ENCODE peak calls at places on chromosomes 16 and 17, in nine cellular contexts. D is breast epithelium; O is cardiac muscle cell; K is CD8-positive, alpha-beta T cell; J is lung; S is pancreas; Q is astrocyte of the spinal cord; T is CD4-positive, CD25-positive, alpha-beta regulatory T cell; E is H1. C is an unnamed sample.

GRCh38 chr16:525520-526180 is 1.9 kb upstream of the CAPN15 start:
- DNase-seq in K (peak; percentile 57), O (peak; percentile 68), J (no peak), T (no peak), S (no peak), D (peak; percentile 35), Q (peak; percentile 83), E (no peak), C (peak; percentile 15)

GRCh38 chr16:26911436-26911835 is 155.3 kb upstream of the C16orf82 start:
- DNase-seq in S (no peak), D (no peak), J (no peak), O (no peak), T (no peak), K (no peak), E (no peak), Q (peak; percentile 9), C (no peak)

GRCh38 chr17:13727441-13728171 is 125.9 kb upstream of the HS3ST3A1 start:
- DNase-seq in K (no peak), T (no peak), D (no peak), E (no peak), Q (peak; percentile 50), J (no peak), O (peak; percentile 75), S (no peak), C (no peak)

GRCh38 chr16:90077240-90077756 is at the start of gene PRDM7:
- DNase-seq in T (peak; percentile 88), S (peak; percentile 94), J (peak; percentile 98), O (peak; percentile 99), K (peak; percentile 97), E (peak; percentile 99), Q (peak; percentile 95), D (peak; percentile 98), C (peak; percentile 94)

GRCh38 chr17:48551601-48552452 is 6.9 kb upstream of the HOXB2 start:
- DNase-seq in D (no peak), J (no peak), S (no peak), E (no peak), K (no peak), O (no peak), T (no peak), Q (peak; percentile 56), C (no peak)

GRCh38 chr17:20896153-20896649 is 146.6 kb downstream of the USP22 start:
- DNase-seq in S (peak; percentile 76), D (no peak), O (peak; percentile 40), Q (peak; percentile 4), K (peak; percentile 51), E (no peak), T (peak; percentile 3), J (peak; percentile 51), C (peak; percentile 18)

GRCh38 chr17:37791985-37792384 is 47.1 kb upstream of the HNF1B start:
- DNase-seq in J (no peak), D (no peak), E (no peak), T (no peak), K (no peak), Q (no peak), O (no peak), S (no peak), C (no peak)

GRCh38 chr16:81623365-81624102 is 155.6 kb upstream of the PLCG2 start:
- DNase-seq in Q (peak; percentile 67), K (peak; percentile 79), J (no peak), E (no peak), O (peak; percentile 65), T (peak; percentile 40), D (no peak), S (no peak), C (peak; percentile 45)

GRCh38 chr17:4898927-4899326 is 409 bp upstream of the C17orf107 start:
- DNase-seq in D (no peak), O (no peak), Q (no peak), K (no peak), E (no peak), S (no peak), T (no peak), J (no peak), C (no peak)

GRCh38 chr17:51197754-51198153 is 31.5 kb downstream of the NME2 start:
- DNase-seq in J (no peak), D (no peak), T (no peak), Q (no peak), O (no peak), S (no peak), E (no peak), K (no peak), C (no peak)

GRCh38 chr17:68526548-68526947 is 14.3 kb downstream of the PRKAR1A start:
- DNase-seq in D (no peak), S (no peak), Q (no peak), O (no peak), K (no peak), J (peak; percentile 63), T (no peak), E (no peak), C (no peak)

GRCh38 chr17:48023408-48024148 is 14.0 kb downstream of the COPZ2 start:
- DNase-seq in O (peak; percentile 65), Q (peak; percentile 59), J (peak; percentile 84), S (peak; percentile 96), E (peak; percentile 93), K (peak; percentile 66), T (peak; percentile 24), D (peak; percentile 75), C (peak; percentile 27)

GRCh38 chr17:82632461-82632860 is 15.8 kb downstream of the WDR45B start:
- DNase-seq in J (no peak), O (no peak), Q (no peak), K (no peak), E (no peak), D (no peak), S (no peak), T (no peak), C (no peak)

DNA sequence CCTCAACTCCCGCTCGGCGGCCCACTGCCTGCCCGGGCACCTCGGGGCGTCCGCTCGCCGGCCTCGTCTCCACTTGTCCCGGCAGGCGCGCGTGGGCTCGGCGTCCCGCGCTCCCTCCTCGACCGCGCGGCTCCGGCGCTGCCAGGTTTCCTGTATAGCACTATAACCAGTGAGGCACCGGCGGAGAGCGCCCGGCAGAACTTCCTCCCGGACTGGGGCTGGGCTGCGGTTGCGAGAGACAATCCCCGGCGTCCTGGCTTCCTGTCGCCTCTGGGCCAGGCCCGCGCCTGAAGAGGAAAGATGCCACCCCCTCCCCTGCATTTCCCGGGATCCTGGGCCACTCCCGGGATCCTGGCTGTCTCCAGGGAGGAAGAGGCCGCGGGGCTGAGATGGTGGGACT is 119.3 kb upstream of the SMURF2 start:
- DNase-seq in D (peak; percentile 52), E (peak; percentile 73), O (peak; percentile 36), K (peak; percentile 69), S (peak; percentile 76), T (peak; percentile 18), J (peak; percentile 79), Q (no peak), C (peak; percentile 46)
- H3K4me3 ChIP-seq in D (peak overlapping the region; percentile 57), E (peak overlapping the region; percentile 68), O (peak overlapping the region; percentile 28), K (no peak overlapping the region), S (no peak overlapping the region), T (no peak overlapping the region), J (peak overlapping the region; percentile 68), Q (no peak overlapping the region), C (no peak overlapping the region)

DNA sequence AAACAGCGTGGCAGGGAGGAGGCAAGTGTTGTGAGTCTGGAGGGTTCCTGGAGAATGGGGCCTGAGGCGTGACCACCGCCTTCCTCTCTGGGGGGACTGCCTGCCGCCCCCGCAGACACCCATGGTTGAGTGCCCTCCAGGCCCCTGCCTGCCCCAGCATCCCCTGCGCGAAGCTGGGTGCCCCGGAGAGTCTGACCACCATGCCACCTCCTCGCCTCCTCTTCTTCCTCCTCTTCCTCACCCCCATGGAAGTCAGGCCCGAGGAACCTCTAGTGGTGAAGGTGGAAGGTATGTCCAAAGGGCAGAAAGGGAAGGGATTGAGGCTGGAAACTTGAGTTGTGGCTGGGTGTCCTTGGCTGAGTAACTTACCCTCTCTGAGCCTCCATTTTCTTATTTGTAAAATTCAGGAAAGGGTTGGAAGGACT is at the start of gene CD19:
- DNase-seq in D (no peak), T (no peak), J (no peak), S (no peak), O (no peak), Q (no peak), E (no peak), K (no peak), C (no peak)
- H3K4me3 ChIP-seq in D (no peak within 1 kb of the TSS), T (no peak within 1 kb of the TSS), J (no peak within 1 kb of the TSS), S (no peak within 1 kb of the TSS), O (no peak within 1 kb of the TSS), Q (no peak within 1 kb of the TSS), E (no peak within 1 kb of the TSS), K (no peak within 1 kb of the TSS), C (no peak within 1 kb of the TSS)

DNA sequence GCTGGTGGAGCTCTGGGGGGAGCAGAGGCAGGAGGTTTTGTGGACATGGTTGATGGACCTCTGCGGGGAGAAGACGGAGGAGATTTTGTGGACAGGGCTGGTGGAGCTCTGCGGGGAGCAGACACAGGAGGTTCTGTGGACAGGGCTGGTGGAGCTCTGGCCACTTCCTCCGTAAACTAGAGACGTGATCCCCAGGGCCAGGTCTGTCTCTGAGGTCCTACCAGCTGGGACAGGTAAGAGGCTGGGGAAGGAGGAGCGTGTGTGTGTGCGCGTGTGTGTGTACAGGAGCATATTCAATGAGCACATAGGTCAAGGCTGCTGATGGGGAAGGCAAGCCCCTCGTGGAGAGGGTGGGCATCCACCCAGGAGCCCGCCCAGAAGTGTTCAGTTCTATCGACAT is 20.6 kb downstream of the RPH3AL start:
- DNase-seq in J (no peak), Q (no peak), T (no peak), O (no peak), S (peak; percentile 56), D (no peak), E (no peak), K (no peak), C (no peak)
- H3K4me3 ChIP-seq in J (no peak overlapping the region), Q (no peak overlapping the region), T (no peak overlapping the region), O (no peak overlapping the region), S (no peak overlapping the region), D (peak overlapping the region; percentile 38), E (no peak overlapping the region), K (no peak overlapping the region), C (no peak overlapping the region)

GRCh38 chr16:1787322-1788094 is 4.7 kb downstream of the NUBP2 start:
- DNase-seq in T (no peak), Q (no peak), S (no peak), K (no peak), E (no peak), D (no peak), J (no peak), O (no peak), C (no peak)
- H3K4me3 ChIP-seq in T (no peak overlapping the region), Q (no peak overlapping the region), S (no peak overlapping the region), K (no peak overlapping the region), E (no peak overlapping the region), D (no peak overlapping the region), J (no peak overlapping the region), O (no peak overlapping the region), C (no peak overlapping the region)

C was measured in CD8-positive, alpha-beta memory T cell.